ENCODE peak calls at places on chromosomes 7 and 10, in four cellular contexts. M is hepatocyte, A is choroid plexus epithelial cell, O is epithelial cell of proximal tubule. U is an unnamed sample.

GRCh38 chr7:41915861-41916260 is 213.0 kb upstream of the INHBA start:
- DNase-seq in O (no peak), M (no peak), A (no peak), U (peak)

GRCh38 chr10:119309423-119309770 is 102.0 kb downstream of the GRK5 start:
- DNase-seq in O (no peak), M (no peak), A (no peak), U (no peak)

GRCh38 chr10:81820418-81820817 is 54.6 kb upstream of the NRG3 start:
- DNase-seq in A (peak), O (peak), M (peak), U (no peak)

GRCh38 chr10:5466451-5466996 is 32.8 kb downstream of the CALML5 start:
- DNase-seq in A (peak), M (peak), O (no peak), U (peak)

GRCh38 chr10:35890061-35890969 is 248.2 kb upstream of the FZD8 start:
- DNase-seq in M (peak), A (no peak), O (no peak), U (no peak)

GRCh38 chr10:5647507-5648240 is 18.7 kb downstream of the ASB13 start:
- DNase-seq in O (no peak), A (no peak), M (no peak), U (no peak)

GRCh38 chr7:128974241-128974934 is 36.7 kb downstream of the IRF5 start:
- DNase-seq in M (no peak), O (peak), A (peak), U (peak)

GRCh38 chr7:156401617-156402016 is 239.0 kb upstream of the RNF32 start:
- DNase-seq in O (no peak), A (no peak), M (no peak), U (no peak)

GRCh38 chr7:106978425-106979386 is 65.8 kb upstream of the PRKAR2B start:
- DNase-seq in A (no peak), O (no peak), M (no peak), U (no peak)

GRCh38 chr7:47556511-47557180 is 25.3 kb downstream of the TNS3 start:
- DNase-seq in O (no peak), M (no peak), A (no peak), U (peak)

GRCh38 chr7:6375346-6376101 is 72.2 kb downstream of the DAGLB start:
- DNase-seq in O (no peak), A (peak), M (peak), U (peak)

GRCh38 chr7:44471850-44472249 is 18.6 kb downstream of the NUDCD3 start:
- DNase-seq in O (no peak), A (peak), M (no peak), U (no peak)

GRCh38 chr10:13311177-13311575 is 11.3 kb upstream of the PHYH start:
- DNase-seq in A (no peak), M (no peak), O (no peak), U (peak)

GRCh38 chr7:115289966-115290365 is 368.1 kb downstream of the MDFIC start:
- DNase-seq in A (peak), O (no peak), M (no peak), U (peak)

GRCh38 chr10:42623929-42624328 is 14.4 kb downstream of the ZNF33B start:
- DNase-seq in A (no peak), O (no peak), M (no peak), U (no peak)

DNA sequence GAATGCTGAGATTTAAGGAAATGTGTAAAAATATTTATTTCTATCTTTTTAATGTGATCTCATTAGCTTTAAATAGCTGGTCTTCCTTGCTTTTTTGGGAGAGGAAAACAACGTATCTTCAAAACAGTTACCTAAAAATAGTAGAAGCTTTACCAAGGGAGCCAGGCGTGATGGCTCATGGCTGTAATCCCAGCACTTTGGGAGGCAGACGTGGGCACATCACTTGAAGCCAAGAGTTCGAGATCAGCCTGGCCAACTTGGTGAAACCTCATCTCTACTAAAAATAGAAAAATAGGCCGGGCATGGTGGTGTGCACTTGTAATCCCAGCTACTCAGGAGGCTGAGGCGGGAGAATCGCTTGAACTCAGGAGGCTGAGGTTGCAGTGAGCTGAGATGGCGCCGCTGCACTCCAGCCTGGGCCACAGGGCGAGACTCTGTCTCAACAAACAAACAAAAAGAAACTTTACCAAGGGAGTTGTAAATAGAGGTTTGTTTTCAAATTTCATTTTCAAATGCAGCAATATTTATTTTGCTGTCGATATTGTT is 48.4 kb upstream of the ITGB1 start:
- DNase-seq in O (no peak), M (no peak), A (no peak), U (no peak)
- H3K4me3 ChIP-seq in O (peak), M (no peak), A (no peak), U (no peak)

DNA sequence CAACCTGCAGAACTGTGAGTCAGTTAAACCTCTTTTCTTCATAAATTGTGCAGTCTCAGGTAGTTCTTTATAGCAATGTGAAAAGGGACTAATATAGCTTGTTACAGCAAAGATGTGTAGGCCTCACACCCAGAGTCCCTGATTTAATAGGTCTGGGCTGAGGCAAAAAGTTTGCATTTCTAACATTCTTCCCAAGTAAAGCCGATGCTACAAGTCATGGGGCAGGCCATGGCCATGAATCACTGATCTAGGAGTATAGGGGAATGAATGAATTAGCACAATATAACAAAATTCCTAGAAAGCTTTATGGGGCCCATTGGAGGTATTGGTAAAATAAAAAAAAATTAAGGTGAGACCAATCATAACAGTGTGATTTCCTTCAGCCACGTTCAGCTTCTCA is 11.5 kb upstream of the AASS start:
- DNase-seq in O (no peak), M (no peak), A (peak), U (no peak)
- H3K4me3 ChIP-seq in O (no peak), M (no peak), A (no peak), U (no peak)

GRCh38 chr10:107168739-107169138 is 4.2 kb upstream of the SORCS1 start:
- DNase-seq in A (no peak), M (no peak), O (no peak), U (no peak)
- H3K4me3 ChIP-seq in A (no peak), M (no peak), O (no peak), U (no peak)

GRCh38 chr10:30215631-30216030 is 133.4 kb downstream of the MTPAP start:
- DNase-seq in M (no peak), O (no peak), A (peak), U (peak)
- H3K4me3 ChIP-seq in M (no peak), O (no peak), A (peak), U (no peak)

GRCh38 chr10:113273151-113273876 is 279.5 kb upstream of the HABP2 start:
- DNase-seq in M (no peak), O (no peak), A (no peak), U (no peak)
- H3K4me3 ChIP-seq in M (no peak), O (no peak), A (no peak), U (no peak)

GRCh38 chr10:79070611-79071534 is 2.1 kb downstream of the ZMIZ1 start:
- DNase-seq in O (no peak), A (peak), M (peak), U (peak)

GRCh38 chr10:79070091-79070610 is 1.4 kb downstream of the ZMIZ1 start:
- DNase-seq in M (peak), A (peak), O (no peak), U (no peak)

GRCh38 chr10:79072041-79072441 is 3.3 kb downstream of the ZMIZ1 start:
- DNase-seq in O (no peak), A (no peak), M (no peak), U (no peak)

GRCh38 chr10:79072994-79073654 is 4.4 kb downstream of the ZMIZ1 start:
- DNase-seq in A (peak), M (no peak), O (no peak), U (no peak)

GRCh38 chr10:79071535-79071923 is 2.8 kb downstream of the ZMIZ1 start:
- DNase-seq in A (no peak), M (no peak), O (no peak), U (no peak)
- H3K4me3 ChIP-seq in A (peak), M (peak), O (peak), U (peak)

GRCh38 chr10:100867564-100867963 is 45.2 kb upstream of the SLF2 start:
- DNase-seq in O (no peak), M (no peak), A (no peak), U (no peak)

GRCh38 chr10:100866010-100866409 is 46.8 kb upstream of the SLF2 start:
- DNase-seq in O (no peak), M (no peak), A (no peak), U (no peak)

GRCh38 chr10:100866575-100867098 is 46.1 kb upstream of the SLF2 start:
- DNase-seq in A (no peak), M (no peak), O (no peak), U (no peak)

GRCh38 chr10:100869399-100869798 is 43.4 kb upstream of the SLF2 start:
- DNase-seq in M (no peak), O (no peak), A (no peak), U (no peak)

GRCh38 chr10:100868391-100868790 is 44.4 kb upstream of the SLF2 start:
- DNase-seq in O (no peak), M (no peak), A (no peak), U (no peak)
- H3K4me3 ChIP-seq in O (no peak), M (no peak), A (no peak), U (no peak)

DNA sequence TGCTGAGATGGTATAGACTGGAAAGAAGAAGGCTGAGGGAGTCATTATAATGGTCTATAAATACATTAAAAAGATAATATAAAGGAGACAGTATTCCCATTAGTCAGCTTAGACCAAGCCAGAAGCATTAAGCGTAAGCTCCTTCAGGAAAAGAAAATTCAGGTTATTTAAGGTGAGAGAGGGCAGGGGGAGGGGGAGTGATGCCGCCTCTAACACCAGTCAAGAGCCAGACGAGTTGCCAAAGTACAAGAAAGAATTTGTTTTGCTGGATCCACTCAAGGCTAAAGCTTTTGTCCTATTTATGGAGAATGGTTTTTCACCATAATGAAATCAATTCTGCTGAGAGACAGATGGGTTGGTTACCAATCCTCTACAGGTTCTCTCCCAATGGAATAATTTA is 99.3 kb downstream of the CFAP58 start:
- DNase-seq in M (no peak), A (no peak), O (no peak), U (no peak)
- H3K4me3 ChIP-seq in M (no peak), A (no peak), O (no peak), U (no peak)

DNA sequence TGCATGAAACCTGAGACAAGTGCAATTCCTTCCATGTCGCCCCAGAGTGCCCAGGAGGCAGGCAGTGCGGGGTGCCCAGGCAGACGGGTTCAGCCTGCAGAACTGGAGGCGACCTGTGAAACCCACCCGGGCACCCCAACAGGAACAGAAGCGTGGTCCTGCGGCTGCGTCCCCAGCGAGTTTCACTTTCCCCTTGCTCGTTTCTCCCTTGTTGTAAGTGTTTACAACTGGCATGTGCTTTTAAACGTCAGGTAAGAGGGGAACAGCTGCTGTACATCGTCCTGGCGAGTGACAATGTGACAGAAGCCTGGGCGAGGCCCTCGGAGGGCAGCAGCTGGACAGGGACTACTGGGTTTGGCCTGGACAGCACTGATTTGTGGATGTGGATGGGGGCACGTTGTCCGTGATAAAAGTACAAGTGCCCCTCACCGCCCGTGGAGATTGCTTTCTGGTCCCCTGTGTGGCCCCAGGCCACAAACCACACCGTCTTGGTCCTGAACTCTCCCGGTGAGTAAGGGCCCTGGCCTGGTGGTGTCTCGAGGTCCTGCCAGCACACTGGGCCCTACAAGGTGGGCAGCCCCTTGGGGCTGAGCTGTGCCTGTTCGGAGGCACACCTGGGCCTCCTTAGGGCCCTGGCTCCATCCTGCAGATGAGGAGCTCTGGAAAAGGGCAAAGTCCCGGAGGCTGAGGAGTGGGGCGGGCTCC is 4.0 kb downstream of the VENTX start:
- DNase-seq in M (no peak), A (no peak), O (no peak), U (no peak)
- H3K4me3 ChIP-seq in M (no peak), A (no peak), O (peak), U (no peak)